ENCODE peak calls at places on chromosomes 5 and 9, in six cellular contexts. W is SK-N-SH, C is astrocyte, F is endothelial cell of umbilical vein, G is OCI-LY7, J is PC-3. O is an unnamed sample.
A peak's percentile ranks its signal among the peaks of the same experiment; 100 is the strongest.

GRCh38 chr9:120925535-120926396 is 830 bp downstream of the TRAF1 start:
- DNase-seq in W (no peak), F (peak; percentile 62), J (peak; percentile 23), C (peak; percentile 93), G (peak; percentile 24), O (peak; percentile 93)

GRCh38 chr9:127574089-127574921 is 37.8 kb upstream of the STXBP1 start:
- DNase-seq in J (peak; percentile 93), W (no peak), G (no peak), C (no peak), F (no peak), O (peak; percentile 85)

GRCh38 chr5:14308384-14309154 is 165.4 kb downstream of the TRIO start:
- DNase-seq in F (no peak), J (no peak), W (no peak), G (no peak), C (no peak), O (no peak)

GRCh38 chr5:77669677-77670076 is 31.2 kb upstream of the OTP start:
- DNase-seq in G (no peak), J (no peak), C (no peak), F (no peak), W (no peak), O (no peak)

GRCh38 chr5:96597441-96598020 is 64.6 kb upstream of the CAST start:
- DNase-seq in F (peak; percentile 32), C (peak; percentile 77), G (no peak), W (no peak), J (peak; percentile 59), O (no peak)

GRCh38 chr5:109826426-109826825 is 136.7 kb downstream of the MAN2A1 start:
- DNase-seq in W (no peak), J (peak; percentile 91), C (peak; percentile 88), F (no peak), G (no peak), O (peak; percentile 77)

GRCh38 chr9:88388886-88389617 is 808 bp downstream of the SPIN1 start:
- DNase-seq in F (peak; percentile 71), W (peak; percentile 91), J (peak; percentile 53), C (peak; percentile 72), G (peak; percentile 53), O (peak; percentile 71)

GRCh38 chr9:4519604-4520003 is 29.3 kb downstream of the SLC1A1 start:
- DNase-seq in G (no peak), J (no peak), W (no peak), F (no peak), C (no peak), O (no peak)

GRCh38 chr9:87959916-87960581 is 14.3 kb downstream of the CDK20 start:
- DNase-seq in W (no peak), F (no peak), C (peak; percentile 79), G (no peak), J (no peak), O (no peak)

GRCh38 chr5:144135113-144135762 is 35.2 kb downstream of the YIPF5 start:
- DNase-seq in G (no peak), F (no peak), C (no peak), J (no peak), W (no peak), O (no peak)

GRCh38 chr9:113581865-113582697 is 118.6 kb downstream of the RGS3 start:
- DNase-seq in G (peak; percentile 99), F (peak; percentile 55), W (peak; percentile 62), J (no peak), C (no peak), O (no peak)
- H3K4me3 ChIP-seq in G (peak overlapping the region; percentile 50), F (no peak overlapping the region), W (no peak overlapping the region), J (peak overlapping the region; percentile 49), C (no peak overlapping the region), O (no peak overlapping the region)

DNA sequence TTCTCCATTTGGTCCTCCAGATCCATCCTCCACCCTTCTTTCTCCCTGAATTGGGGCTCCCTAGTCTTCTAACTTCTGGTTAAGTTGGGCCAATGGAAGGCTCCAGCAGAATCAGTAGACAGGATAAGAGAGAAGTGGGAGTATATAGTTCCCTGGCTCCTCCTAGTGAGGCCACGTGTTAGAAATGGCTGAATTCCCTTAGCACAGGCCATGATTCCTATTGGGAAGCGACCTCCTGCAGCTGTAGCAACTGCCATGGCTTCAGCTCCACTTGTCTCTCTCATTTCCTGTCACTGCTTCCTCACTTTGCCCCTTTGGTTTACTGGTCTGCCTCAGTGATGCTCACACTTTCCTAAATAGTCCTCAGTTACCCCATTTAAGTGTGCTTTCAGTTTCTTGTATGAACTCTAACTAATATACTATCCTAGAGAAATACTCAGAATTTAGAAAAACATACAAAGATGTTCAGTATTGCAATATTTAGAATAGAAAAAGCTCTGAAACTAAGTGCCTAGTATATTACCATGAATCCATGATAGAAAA is 104.8 kb upstream of the SMARCA2 start:
- DNase-seq in F (no peak), C (no peak), G (no peak), W (no peak), J (no peak), O (no peak)
- H2AFZ ChIP-seq in F (no peak overlapping the region), C (no peak overlapping the region), G (no peak overlapping the region), W (no peak overlapping the region), J (no peak overlapping the region), O (no peak overlapping the region)

DNA sequence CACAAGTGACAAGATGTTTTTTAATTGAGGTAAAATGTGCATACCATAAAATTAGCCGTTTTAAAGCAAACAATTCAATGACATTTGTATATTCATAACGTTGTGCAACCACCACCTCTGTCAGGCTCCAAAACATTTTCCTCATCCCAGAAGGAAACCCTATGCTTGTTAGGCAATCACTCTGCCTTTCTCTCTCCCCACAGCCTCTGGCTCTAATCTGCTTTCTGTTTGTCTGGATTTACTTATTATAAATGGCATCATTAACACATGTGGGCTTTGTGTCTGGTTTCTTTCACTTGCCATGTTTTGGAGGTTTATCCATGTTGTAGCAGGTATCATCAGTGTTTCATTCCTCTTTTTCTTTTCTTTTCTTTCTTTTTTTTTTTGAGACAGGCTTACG is 1.4 kb upstream of the N4BP3 start:
- DNase-seq in F (no peak), C (no peak), J (no peak), W (peak; percentile 64), G (no peak), O (peak; percentile 23)
- H3K4me3 ChIP-seq in F (no peak overlapping the region), C (no peak overlapping the region), J (no peak overlapping the region), W (no peak overlapping the region), G (no peak overlapping the region), O (no peak overlapping the region)

GRCh38 chr9:119283118-119283794 is 86.0 kb downstream of the BRINP1 start:
- DNase-seq in W (no peak), C (peak; percentile 88), J (no peak), G (no peak), F (no peak), O (peak; percentile 65)
- H2AFZ ChIP-seq in W (no peak overlapping the region), C (no peak overlapping the region), J (no peak overlapping the region), G (no peak overlapping the region), F (no peak overlapping the region), O (no peak overlapping the region)

GRCh38 chr5:4212981-4213819 is 617.6 kb downstream of the IRX1 start:
- DNase-seq in J (no peak), W (no peak), C (no peak), G (no peak), F (no peak), O (no peak)
- H3K4me3 ChIP-seq in J (no peak overlapping the region), W (no peak overlapping the region), C (no peak overlapping the region), G (no peak overlapping the region), F (no peak overlapping the region), O (no peak overlapping the region)

GRCh38 chr5:172102913-172103629 is 85.0 kb downstream of the STK10 start:
- DNase-seq in W (no peak), G (no peak), F (peak; percentile 82), J (peak; percentile 97), C (peak; percentile 98), O (peak; percentile 94)
- H2AFZ ChIP-seq in W (no peak overlapping the region), G (no peak overlapping the region), F (no peak overlapping the region), J (no peak overlapping the region), C (peak overlapping the region; percentile 71), O (peak overlapping the region; percentile 60)

GRCh38 chr5:150788974-150789373 is 10.4 kb downstream of the SMIM3 start:
- DNase-seq in F (no peak), C (peak; percentile 74), J (no peak), W (no peak), G (no peak), O (no peak)
- H3K4me3 ChIP-seq in F (no peak overlapping the region), C (no peak overlapping the region), J (no peak overlapping the region), W (no peak overlapping the region), G (no peak overlapping the region), O (no peak overlapping the region)

DNA sequence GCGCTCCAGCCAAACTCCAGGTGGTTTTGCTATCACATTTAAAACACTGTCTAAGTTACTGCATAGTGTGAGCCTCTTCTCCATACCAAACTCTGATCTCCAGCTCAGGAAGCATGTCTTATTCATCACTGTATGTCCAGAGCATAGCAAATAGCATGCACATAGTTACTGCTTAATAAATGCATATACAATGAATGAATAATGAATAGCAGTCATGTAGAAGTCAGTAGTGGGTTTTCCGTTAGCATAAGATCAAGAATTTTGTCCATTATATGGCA is 329.4 kb downstream of the ARRDC3 start:
- DNase-seq in C (no peak), G (no peak), J (no peak), F (no peak), W (no peak), O (no peak)
- H2AFZ ChIP-seq in C (no peak overlapping the region), G (no peak overlapping the region), J (no peak overlapping the region), F (no peak overlapping the region), W (no peak overlapping the region), O (no peak overlapping the region)

DNA sequence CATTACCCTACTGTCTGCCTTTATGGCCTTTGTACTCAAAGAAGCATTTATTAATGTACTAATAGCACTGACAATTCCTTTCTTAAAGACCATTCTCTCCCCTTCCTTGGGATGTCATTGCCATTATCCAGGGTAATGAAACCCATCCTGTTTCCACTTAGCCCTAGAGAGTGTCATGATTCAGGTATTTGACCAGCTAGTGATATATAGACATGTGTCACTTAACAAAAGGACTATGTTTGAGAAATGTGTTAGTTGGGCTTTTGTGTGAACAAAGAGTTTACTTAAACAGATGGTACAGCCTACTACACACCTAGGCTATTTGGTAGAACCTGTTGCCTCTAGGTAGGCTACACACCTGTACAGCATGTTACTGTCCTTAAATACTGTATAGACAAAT is 2.0 kb downstream of the ATP6V0E1 start:
- DNase-seq in G (no peak), F (no peak), C (no peak), J (peak; percentile 50), W (no peak), O (no peak)
- H3K4me3 ChIP-seq in G (peak overlapping the region; percentile 96), F (peak overlapping the region; percentile 36), C (peak overlapping the region; percentile 38), J (peak overlapping the region; percentile 86), W (no peak overlapping the region), O (peak overlapping the region; percentile 10)

DNA sequence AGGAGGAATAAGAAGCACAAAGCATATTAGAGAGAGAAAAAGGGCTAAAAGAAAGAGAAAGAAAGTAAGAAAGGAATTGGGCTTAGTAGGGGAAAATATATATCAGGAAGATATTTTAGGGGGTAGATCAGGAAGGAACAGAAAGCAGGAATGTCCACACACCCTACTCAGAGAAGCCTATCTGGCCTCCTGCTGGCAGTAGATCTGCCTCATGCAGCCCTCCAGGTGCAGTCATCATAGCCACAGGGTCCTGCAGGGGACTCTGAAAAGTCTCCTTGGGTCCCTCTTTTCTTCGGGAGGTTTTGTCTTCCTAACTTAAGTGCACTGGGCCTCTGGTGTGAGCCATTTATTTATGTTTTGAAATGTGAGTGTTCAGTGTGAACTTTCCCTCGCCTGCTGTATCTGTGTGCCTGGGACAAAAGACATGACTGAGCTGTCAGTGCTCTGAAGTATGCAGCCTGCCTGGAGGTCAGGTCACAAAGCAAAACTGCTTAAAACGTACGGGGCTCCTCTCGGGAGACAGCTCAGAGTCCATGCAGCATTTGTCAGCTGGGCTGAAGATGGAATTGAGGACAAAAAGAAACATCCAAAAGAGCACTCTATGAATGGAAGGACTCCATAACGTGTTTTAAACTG is 151.5 kb upstream of the GDNF start:
- DNase-seq in W (no peak), F (no peak), C (no peak), J (no peak), G (no peak), O (no peak)
- H2AFZ ChIP-seq in W (no peak overlapping the region), F (no peak overlapping the region), C (no peak overlapping the region), J (no peak overlapping the region), G (no peak overlapping the region), O (peak overlapping the region; percentile 30)

O was measured in mammary epithelial cell.